ENCODE peak calls at places on chromosome 13, in six cellular contexts. Z is GM23338, Q is mucosa of descending colon, M is K562, B is pancreas, E is ascending aorta. D is an unnamed sample.

GRCh38 chr13:76868451-76868850 is 17.8 kb downstream of the KCTD12 start:
- DNase-seq in Z (no peak), Q (no peak), M (no peak), B (no peak), E (no peak), D (no peak)

GRCh38 chr13:75250526-75251183 is 231.3 kb downstream of the TBC1D4 start:
- DNase-seq in Z (no peak), Q (no peak), M (no peak), B (no peak), E (no peak), D (no peak)

GRCh38 chr13:77338961-77339401 is 12.1 kb upstream of the MYCBP2 start:
- DNase-seq in Z (no peak), Q (no peak), M (no peak), B (no peak), E (no peak), D (no peak)

GRCh38 chr13:85995788-85996418 is 196.7 kb upstream of the SLITRK6 start:
- DNase-seq in Z (no peak), Q (no peak), M (no peak), B (no peak), E (no peak), D (no peak)

GRCh38 chr13:110818747-110819146 is 96.1 kb downstream of the ANKRD10 start:
- DNase-seq in Z (no peak), Q (no peak), M (no peak), B (no peak), E (no peak), D (no peak)

GRCh38 chr13:83312194-83312593 is 570.1 kb downstream of the SLITRK1 start:
- DNase-seq in Z (no peak), Q (no peak), M (no peak), B (no peak), E (no peak), D (no peak)

GRCh38 chr13:97586941-97587340 is 153.0 kb downstream of the RAP2A start:
- DNase-seq in Z (no peak), Q (no peak), M (no peak), B (no peak), E (no peak), D (no peak)

GRCh38 chr13:80245162-80245733 is 95.7 kb downstream of the SPRY2 start:
- DNase-seq in Z (no peak), Q (no peak), M (no peak), B (no peak), E (no peak), D (no peak)

GRCh38 chr13:69947577-69947976 is 160.0 kb upstream of the ATXN8OS start:
- DNase-seq in Z (no peak), Q (no peak), M (no peak), B (no peak), E (no peak), D (no peak)

GRCh38 chr13:23876265-23876664 is 12.9 kb downstream of the MIPEP start:
- DNase-seq in Z (peak; percentile 46), Q (no peak), M (no peak), B (no peak), E (no peak), D (no peak)

GRCh38 chr13:102197193-102197592 is 204.7 kb downstream of the FGF14 start:
- DNase-seq in Z (peak; percentile 72), Q (no peak), M (no peak), B (no peak), E (no peak), D (peak; percentile 74)

GRCh38 chr13:48985751-48986150 is 10.0 kb downstream of the FNDC3A start:
- DNase-seq in Z (no peak), Q (no peak), M (no peak), B (no peak), E (no peak), D (no peak)

GRCh38 chr13:45850020-45850613 is 1.4 kb downstream of the SIAH3 start:
- DNase-seq in Z (peak; percentile 64), Q (no peak), M (no peak), B (no peak), E (no peak), D (peak; percentile 71)

GRCh38 chr13:26257049-26257448 is 3.1 kb downstream of the CDK8 start:
- DNase-seq in Z (no peak), Q (no peak), M (no peak), B (no peak), E (no peak), D (no peak)

GRCh38 chr13:83184819-83185218 is 697.5 kb downstream of the SLITRK1 start:
- DNase-seq in Z (no peak), Q (no peak), M (no peak), B (no peak), E (no peak), D (no peak)

GRCh38 chr13:30172593-30173300 is 134.6 kb downstream of the KATNAL1 start:
- DNase-seq in Z (no peak), Q (no peak), M (no peak), B (no peak), E (no peak), D (no peak)

GRCh38 chr13:40876020-40876738 is 86.8 kb downstream of the SLC25A15 start:
- DNase-seq in Z (no peak), Q (no peak), M (no peak), B (no peak), E (no peak), D (no peak)

GRCh38 chr13:45362939-45363338 is 22.0 kb upstream of the TPT1 start:
- DNase-seq in Z (peak; percentile 89), Q (no peak), M (peak; percentile 71), B (no peak), E (no peak), D (peak; percentile 88)

GRCh38 chr13:54768214-54768613 is 1739.6 kb downstream of the OLFM4 start:
- DNase-seq in Z (no peak), Q (no peak), M (no peak), B (no peak), E (no peak), D (no peak)

GRCh38 chr13:111492958-111493357 is 172.5 kb downstream of the TEX29 start:
- DNase-seq in Z (no peak), Q (no peak), M (no peak), B (no peak), E (no peak), D (no peak)

GRCh38 chr13:101935828-101936227 is 466.0 kb downstream of the FGF14 start:
- DNase-seq in Z (no peak), Q (no peak), M (no peak), B (no peak), E (no peak), D (no peak)

GRCh38 chr13:110520431-110521295 is 40.9 kb downstream of the RAB20 start:
- DNase-seq in Z (no peak), Q (peak; percentile 87), M (no peak), B (peak; percentile 60), E (peak; percentile 95), D (no peak)

GRCh38 chr13:46492946-46493345 is 60.0 kb upstream of the LRCH1 start:
- DNase-seq in Z (peak; percentile 77), Q (no peak), M (peak; percentile 41), B (no peak), E (no peak), D (no peak)

GRCh38 chr13:36862002-36862706 is 43.1 kb downstream of the RFXAP start:
- DNase-seq in Z (no peak), Q (no peak), M (peak; percentile 16), B (no peak), E (no peak), D (no peak)

GRCh38 chr13:101408154-101408553 is 8.2 kb downstream of the NALCN start:
- DNase-seq in Z (no peak), Q (no peak), M (no peak), B (no peak), E (no peak), D (no peak)

GRCh38 chr13:72204291-72204690 is 337.3 kb upstream of the DACH1 start:
- DNase-seq in Z (no peak), Q (no peak), M (no peak), B (no peak), E (no peak), D (no peak)

GRCh38 chr13:20671789-20672188 is 31.7 kb upstream of the IL17D start:
- DNase-seq in Z (no peak), Q (no peak), M (no peak), B (no peak), E (no peak), D (no peak)

GRCh38 chr13:20714563-20715339 is 11.3 kb downstream of the IL17D start:
- DNase-seq in Z (no peak), Q (no peak), M (no peak), B (no peak), E (peak; percentile 87), D (no peak)

GRCh38 chr13:98885605-98886004 is 92.3 kb downstream of the DOCK9 start:
- DNase-seq in Z (no peak), Q (no peak), M (no peak), B (no peak), E (no peak), D (no peak)
- H3K36me3 ChIP-seq in Z (peaks cover 11% of the 10 kb centered on the region), Q (no peaks in the 10 kb centered on the region), M (peaks cover 51% of the 10 kb centered on the region), B (peaks cover 7% of the 10 kb centered on the region), E (peaks cover 52% of the 10 kb centered on the region), D (no peaks in the 10 kb centered on the region)

GRCh38 chr13:42815686-42816085 is 34.3 kb downstream of the FAM216B start:
- DNase-seq in Z (no peak), Q (no peak), M (no peak), B (no peak), E (no peak), D (no peak)

GRCh38 chr13:42821437-42821836 is 40.1 kb downstream of the FAM216B start:
- DNase-seq in Z (no peak), Q (no peak), M (no peak), B (no peak), E (no peak), D (no peak)

GRCh38 chr13:42820450-42820849 is 39.1 kb downstream of the FAM216B start:
- DNase-seq in Z (no peak), Q (no peak), M (no peak), B (no peak), E (no peak), D (no peak)

GRCh38 chr13:42816538-42816937 is 35.2 kb downstream of the FAM216B start:
- DNase-seq in Z (no peak), Q (no peak), M (no peak), B (no peak), E (no peak), D (no peak)

GRCh38 chr13:42819712-42820111 is 38.3 kb downstream of the FAM216B start:
- DNase-seq in Z (no peak), Q (no peak), M (no peak), B (no peak), E (no peak), D (no peak)
- H3K36me3 ChIP-seq in Z (no peaks in the 10 kb centered on the region), Q (no peaks in the 10 kb centered on the region), M (no peaks in the 10 kb centered on the region), B (no peaks in the 10 kb centered on the region), E (no peaks in the 10 kb centered on the region), D (no peaks in the 10 kb centered on the region)

GRCh38 chr13:94712812-94713555 is 639 bp upstream of the SOX21 start:
- DNase-seq in Z (peak; percentile 60), Q (no peak), M (no peak), B (peak; percentile 69), E (no peak), D (peak; percentile 81)
- H3K36me3 ChIP-seq in Z (no peaks in the 10 kb centered on the region), Q (no peaks in the 10 kb centered on the region), M (no peaks in the 10 kb centered on the region), B (no peaks in the 10 kb centered on the region), E (no peaks in the 10 kb centered on the region), D (no peaks in the 10 kb centered on the region)

DNA sequence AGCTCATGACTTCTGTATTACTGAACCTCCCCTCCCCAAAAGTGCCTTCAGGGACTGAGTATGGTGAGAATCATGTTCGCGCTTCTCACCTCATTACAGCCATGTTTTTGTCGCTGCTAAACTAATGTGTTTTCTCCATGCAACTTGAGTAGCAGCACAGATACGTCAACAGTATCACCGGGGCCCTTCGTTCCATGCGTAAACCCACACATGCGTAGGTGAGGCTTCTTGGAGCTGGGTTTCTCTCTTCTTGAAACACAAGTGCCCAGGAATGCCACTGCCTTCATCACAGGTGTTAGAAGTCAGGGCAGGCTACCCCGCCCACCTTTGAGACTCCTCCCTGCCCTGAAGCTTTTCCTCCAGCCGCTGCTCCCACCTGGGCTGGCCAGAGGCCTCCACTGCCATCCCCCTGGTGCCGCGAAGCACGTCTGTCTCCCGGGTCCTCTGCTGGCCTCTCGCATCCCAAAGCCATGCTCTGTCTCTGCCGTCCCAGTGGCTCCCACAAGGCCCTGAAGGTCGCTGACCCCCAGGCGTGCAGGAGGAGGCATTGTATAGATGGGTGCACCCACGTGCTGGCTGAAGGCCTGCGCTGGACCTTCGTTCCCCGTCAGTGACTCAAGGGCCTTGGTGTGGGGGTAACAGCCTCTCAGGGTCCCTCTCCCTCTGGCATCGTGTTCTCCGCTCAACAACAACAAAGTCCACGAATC is 135.3 kb upstream of the MCF2L start:
- DNase-seq in Z (no peak), Q (no peak), M (no peak), B (no peak), E (no peak), D (peak; percentile 46)
- H3K36me3 ChIP-seq in Z (peaks cover 10% of the 10 kb centered on the region), Q (no peaks in the 10 kb centered on the region), M (peaks cover 45% of the 10 kb centered on the region), B (peaks cover 10% of the 10 kb centered on the region), E (peaks cover 50% of the 10 kb centered on the region), D (peaks cover 89% of the 10 kb centered on the region)

D was measured in endodermal cell.